ENCODE peak calls at places on chromosomes 3 and 15, in four cellular contexts. S is T-cell; U is GM03348; V is stimulated activated effector memory CD8-positive, alpha-beta T cell treated with anti-CD3 and anti-CD28 coated beads, Interleukin-12 subunit alpha, Interleukin-12 subunit beta, amount 100 ng/mL, for 72 hours. F is an unnamed sample.

GRCh38 chr15:77580991-77581682 is 51.6 kb downstream of the LINGO1 start:
- DNase-seq in S (no peak), U (no peak), V (no peak), F (no peak)

GRCh38 chr3:126911162-126912026 is 71.5 kb upstream of the PLXNA1 start:
- DNase-seq in S (peak), U (peak), V (peak), F (peak)

GRCh38 chr15:74129411-74130088 is 836 bp upstream of the ISLR2 start:
- DNase-seq in S (no peak), U (no peak), V (no peak), F (no peak)

GRCh38 chr3:174116421-174116820 is 718.9 kb downstream of the NLGN1 start:
- DNase-seq in S (no peak), U (no peak), V (no peak), F (no peak)

GRCh38 chr15:82641129-82641798 is 5.9 kb downstream of the CPEB1 start:
- DNase-seq in S (no peak), U (no peak), V (no peak), F (no peak)

GRCh38 chr15:65085990-65086679 is 9.6 kb downstream of the KBTBD13 start:
- DNase-seq in S (no peak), U (peak), V (no peak), F (peak)

GRCh38 chr3:45944830-45945620 is 1.8 kb downstream of the CXCR6 start:
- DNase-seq in S (no peak), U (no peak), V (no peak), F (no peak)

GRCh38 chr3:184575701-184576100 is 14.1 kb downstream of the EPHB3 start:
- DNase-seq in S (no peak), U (no peak), V (no peak), F (no peak)

GRCh38 chr3:32456429-32457130 is 46.1 kb downstream of the CMTM6 start:
- DNase-seq in S (no peak), U (peak), V (no peak), F (no peak)

GRCh38 chr15:74958320-74958907 is 1.8 kb upstream of the RPP25 start:
- DNase-seq in S (no peak), U (peak), V (no peak), F (peak)

GRCh38 chr3:21185816-21186314 is 565.1 kb downstream of the ZNF385D start:
- DNase-seq in S (no peak), U (no peak), V (no peak), F (peak)

GRCh38 chr3:40582401-40583027 is 57.8 kb downstream of the ZNF621 start:
- DNase-seq in S (no peak), U (no peak), V (no peak), F (no peak)

GRCh38 chr3:59818033-59818936 is 768.5 kb upstream of the CFAP20DC start:
- DNase-seq in S (no peak), U (peak), V (no peak), F (peak)

GRCh38 chr3:170205302-170205701 is 16.9 kb upstream of the PRKCI start:
- DNase-seq in S (no peak), U (peak), V (no peak), F (no peak)

GRCh38 chr3:172129534-172129867 is 90.1 kb downstream of the FNDC3B start:
- DNase-seq in S (no peak), U (no peak), V (no peak), F (no peak)

GRCh38 chr15:60809375-60809774 is 330.4 kb upstream of the ICE2 start:
- DNase-seq in S (no peak), U (no peak), V (no peak), F (no peak)

GRCh38 chr3:11530153-11530721 is 113.5 kb downstream of the VGLL4 start:
- DNase-seq in S (no peak), U (peak), V (no peak), F (peak)

GRCh38 chr15:89203705-89204273 is 17.6 kb downstream of the RLBP1 start:
- DNase-seq in S (no peak), U (no peak), V (peak), F (no peak)

GRCh38 chr15:50816191-50816590 is 50.7 kb upstream of the SPPL2A start:
- DNase-seq in S (no peak), U (no peak), V (no peak), F (peak)

GRCh38 chr3:140023616-140024530 is 88.9 kb downstream of the CLSTN2 start:
- DNase-seq in S (no peak), U (no peak), V (no peak), F (no peak)

GRCh38 chr15:41276821-41277220 is 45.8 kb downstream of the CHP1 start:
- DNase-seq in S (no peak), U (no peak), V (no peak), F (peak)

GRCh38 chr3:137759505-137759904 is 4.6 kb upstream of the SOX14 start:
- DNase-seq in S (no peak), U (no peak), V (no peak), F (no peak)

GRCh38 chr15:84992157-84992940 is 10.7 kb downstream of the PDE8A start:
- DNase-seq in S (no peak), U (peak), V (no peak), F (peak)

GRCh38 chr15:83012038-83012490 is 625 bp upstream of the C15orf40 start:
- DNase-seq in S (no peak), U (peak), V (no peak), F (no peak)

GRCh38 chr15:45186771-45187577 is 792 bp downstream of the SHF start:
- DNase-seq in S (no peak), U (no peak), V (no peak), F (no peak)

GRCh38 chr3:111315911-111316310 is 226.1 kb upstream of the CD96 start:
- DNase-seq in S (no peak), U (peak), V (no peak), F (no peak)

GRCh38 chr15:96330064-96330449 is 443 bp upstream of the NR2F2 start:
- DNase-seq in S (no peak), U (no peak), V (no peak), F (peak)

GRCh38 chr15:60589253-60589652 is 110.3 kb upstream of the ICE2 start:
- DNase-seq in S (peak), U (no peak), V (peak), F (no peak)

GRCh38 chr15:96701876-96702275 is 371.4 kb downstream of the NR2F2 start:
- DNase-seq in S (no peak), U (no peak), V (no peak), F (no peak)

GRCh38 chr3:29186982-29187718 is 93.7 kb upstream of the RBMS3 start:
- DNase-seq in S (no peak), U (peak), V (no peak), F (peak)

GRCh38 chr3:30668051-30668609 is 61.7 kb downstream of the TGFBR2 start:
- DNase-seq in S (no peak), U (no peak), V (no peak), F (no peak)

GRCh38 chr3:134445095-134445494 is 40.7 kb downstream of the ANAPC13 start:
- DNase-seq in S (no peak), U (no peak), V (no peak), F (no peak)

GRCh38 chr15:75215107-75216004 is 13.7 kb downstream of the C15orf39 start:
- DNase-seq in S (no peak), U (no peak), V (no peak), F (no peak)

GRCh38 chr15:39083213-39083612 is 497.7 kb upstream of the THBS1 start:
- DNase-seq in S (no peak), U (peak), V (no peak), F (no peak)

GRCh38 chr3:58864480-58864879 is 185.3 kb downstream of the CFAP20DC start:
- DNase-seq in S (no peak), U (no peak), V (no peak), F (no peak)

GRCh38 chr15:50813865-50814264 is 48.4 kb upstream of the SPPL2A start:
- DNase-seq in S (no peak), U (no peak), V (no peak), F (no peak)

F was measured in Caki2.